ENCODE peak calls at places on chromosomes 1 and 21, in ten cellular contexts. One of them, this sample, is unnamed. For H3K4me1, the result is how much of the 10 kb centered on the place peaks cover.

GRCh38 chr1:87720561-87720960 is 391.9 kb downstream of the LMO4 start:
- DNase-seq in heart right ventricle: no peak
- DNase-seq in cardiac muscle cell: no peak
- DNase-seq in IMR-90: no peak
- DNase-seq in GM23248: no peak
- DNase-seq in foreskin keratinocyte: no peak
- DNase-seq in HCT116: no peak
- DNase-seq in upper lobe of right lung: no peak
- DNase-seq in GM23338: no peak
- DNase-seq in PC-9: no peak
- DNase-seq in this sample: no peak

GRCh38 chr1:35449334-35450008 is 107.7 kb downstream of the KIAA0319L start:
- DNase-seq in heart right ventricle: no peak
- DNase-seq in cardiac muscle cell: peak
- DNase-seq in IMR-90: peak
- DNase-seq in GM23248: peak
- DNase-seq in foreskin keratinocyte: peak
- DNase-seq in HCT116: no peak
- DNase-seq in upper lobe of right lung: no peak
- DNase-seq in GM23338: no peak
- DNase-seq in PC-9: no peak
- DNase-seq in this sample: no peak

GRCh38 chr1:229815076-229815475 is 189.0 kb downstream of the URB2 start:
- DNase-seq in heart right ventricle: no peak
- DNase-seq in cardiac muscle cell: no peak
- DNase-seq in IMR-90: no peak
- DNase-seq in GM23248: no peak
- DNase-seq in foreskin keratinocyte: no peak
- DNase-seq in HCT116: no peak
- DNase-seq in upper lobe of right lung: no peak
- DNase-seq in GM23338: peak
- DNase-seq in PC-9: no peak
- DNase-seq in this sample: no peak

GRCh38 chr1:234398849-234399381 is 25.7 kb downstream of the COA6 start:
- DNase-seq in heart right ventricle: no peak
- DNase-seq in cardiac muscle cell: peak
- DNase-seq in IMR-90: peak
- DNase-seq in GM23248: peak
- DNase-seq in foreskin keratinocyte: peak
- DNase-seq in HCT116: no peak
- DNase-seq in upper lobe of right lung: no peak
- DNase-seq in GM23338: no peak
- DNase-seq in PC-9: no peak
- DNase-seq in this sample: no peak

GRCh38 chr1:22702255-22702654 is 8.4 kb upstream of the EPHB2 start:
- DNase-seq in heart right ventricle: no peak
- DNase-seq in cardiac muscle cell: no peak
- DNase-seq in IMR-90: no peak
- DNase-seq in GM23248: no peak
- DNase-seq in foreskin keratinocyte: no peak
- DNase-seq in HCT116: no peak
- DNase-seq in upper lobe of right lung: no peak
- DNase-seq in GM23338: no peak
- DNase-seq in PC-9: no peak
- DNase-seq in this sample: no peak

GRCh38 chr1:34144743-34145142 is 20.3 kb downstream of the CSMD2 start:
- DNase-seq in heart right ventricle: no peak
- DNase-seq in cardiac muscle cell: no peak
- DNase-seq in IMR-90: no peak
- DNase-seq in GM23248: no peak
- DNase-seq in foreskin keratinocyte: no peak
- DNase-seq in HCT116: no peak
- DNase-seq in upper lobe of right lung: no peak
- DNase-seq in GM23338: no peak
- DNase-seq in PC-9: no peak
- DNase-seq in this sample: no peak

GRCh38 chr1:156146749-156147405 is 6.5 kb upstream of the SEMA4A start:
- DNase-seq in heart right ventricle: no peak
- DNase-seq in cardiac muscle cell: no peak
- DNase-seq in IMR-90: no peak
- DNase-seq in GM23248: peak
- DNase-seq in foreskin keratinocyte: no peak
- DNase-seq in HCT116: no peak
- DNase-seq in upper lobe of right lung: no peak
- DNase-seq in GM23338: no peak
- DNase-seq in PC-9: no peak
- DNase-seq in this sample: peak

GRCh38 chr1:41662061-41662655 is 177.7 kb upstream of the EDN2 start:
- DNase-seq in heart right ventricle: peak
- DNase-seq in cardiac muscle cell: peak
- DNase-seq in IMR-90: peak
- DNase-seq in GM23248: peak
- DNase-seq in foreskin keratinocyte: no peak
- DNase-seq in HCT116: peak
- DNase-seq in upper lobe of right lung: peak
- DNase-seq in GM23338: peak
- DNase-seq in PC-9: peak
- DNase-seq in this sample: peak

GRCh38 chr1:15617874-15618684 is 821 bp downstream of the DDI2 start:
- DNase-seq in heart right ventricle: no peak
- DNase-seq in cardiac muscle cell: peak
- DNase-seq in IMR-90: no peak
- DNase-seq in GM23248: peak
- DNase-seq in foreskin keratinocyte: peak
- DNase-seq in HCT116: no peak
- DNase-seq in upper lobe of right lung: peak
- DNase-seq in GM23338: peak
- DNase-seq in PC-9: peak
- DNase-seq in this sample: no peak

GRCh38 chr1:18327650-18328049 is 153.1 kb upstream of the KLHDC7A start:
- DNase-seq in heart right ventricle: no peak
- DNase-seq in cardiac muscle cell: no peak
- DNase-seq in IMR-90: no peak
- DNase-seq in GM23248: no peak
- DNase-seq in foreskin keratinocyte: no peak
- DNase-seq in HCT116: no peak
- DNase-seq in upper lobe of right lung: no peak
- DNase-seq in GM23338: no peak
- DNase-seq in PC-9: no peak
- DNase-seq in this sample: no peak

GRCh38 chr1:235511470-235512240 is 7.4 kb upstream of the B3GALNT2 start:
- DNase-seq in heart right ventricle: no peak
- DNase-seq in cardiac muscle cell: peak
- DNase-seq in IMR-90: peak
- DNase-seq in GM23248: peak
- DNase-seq in foreskin keratinocyte: peak
- DNase-seq in HCT116: no peak
- DNase-seq in upper lobe of right lung: no peak
- DNase-seq in GM23338: peak
- DNase-seq in PC-9: no peak
- DNase-seq in this sample: no peak

GRCh38 chr21:29650561-29651022 is 289.2 kb downstream of the GRIK1 start:
- DNase-seq in heart right ventricle: no peak
- DNase-seq in cardiac muscle cell: no peak
- DNase-seq in IMR-90: no peak
- DNase-seq in GM23248: no peak
- DNase-seq in foreskin keratinocyte: no peak
- DNase-seq in HCT116: no peak
- DNase-seq in upper lobe of right lung: no peak
- DNase-seq in GM23338: no peak
- DNase-seq in PC-9: no peak
- DNase-seq in this sample: no peak

GRCh38 chr1:36115200-36115669 is 9.8 kb downstream of the COL8A2 start:
- DNase-seq in heart right ventricle: no peak
- DNase-seq in cardiac muscle cell: peak
- DNase-seq in IMR-90: peak
- DNase-seq in GM23248: peak
- DNase-seq in foreskin keratinocyte: no peak
- DNase-seq in HCT116: no peak
- DNase-seq in upper lobe of right lung: no peak
- DNase-seq in GM23338: no peak
- DNase-seq in PC-9: peak
- DNase-seq in this sample: no peak

GRCh38 chr1:57124768-57125446 is 159.1 kb upstream of the C8B start:
- DNase-seq in heart right ventricle: no peak
- DNase-seq in cardiac muscle cell: peak
- DNase-seq in IMR-90: peak
- DNase-seq in GM23248: peak
- DNase-seq in foreskin keratinocyte: peak
- DNase-seq in HCT116: no peak
- DNase-seq in upper lobe of right lung: no peak
- DNase-seq in GM23338: no peak
- DNase-seq in PC-9: no peak
- DNase-seq in this sample: no peak

GRCh38 chr1:43947890-43948437 is 1.2 kb downstream of the IPO13 start:
- DNase-seq in heart right ventricle: no peak
- DNase-seq in cardiac muscle cell: no peak
- DNase-seq in IMR-90: no peak
- DNase-seq in GM23248: peak
- DNase-seq in foreskin keratinocyte: no peak
- DNase-seq in HCT116: no peak
- DNase-seq in upper lobe of right lung: no peak
- DNase-seq in GM23338: no peak
- DNase-seq in PC-9: no peak
- DNase-seq in this sample: no peak

GRCh38 chr1:225772848-225773247 is 4.8 kb upstream of the SRP9 start:
- DNase-seq in heart right ventricle: no peak
- DNase-seq in cardiac muscle cell: no peak
- DNase-seq in IMR-90: no peak
- DNase-seq in GM23248: no peak
- DNase-seq in foreskin keratinocyte: peak
- DNase-seq in HCT116: no peak
- DNase-seq in upper lobe of right lung: no peak
- DNase-seq in GM23338: no peak
- DNase-seq in PC-9: no peak
- DNase-seq in this sample: no peak

GRCh38 chr1:225769687-225770086 is 7.9 kb upstream of the SRP9 start:
- DNase-seq in heart right ventricle: no peak
- DNase-seq in cardiac muscle cell: no peak
- DNase-seq in IMR-90: no peak
- DNase-seq in GM23248: no peak
- DNase-seq in foreskin keratinocyte: no peak
- DNase-seq in HCT116: no peak
- DNase-seq in upper lobe of right lung: no peak
- DNase-seq in GM23338: no peak
- DNase-seq in PC-9: no peak
- DNase-seq in this sample: no peak

GRCh38 chr1:225770586-225771248 is 6.9 kb upstream of the SRP9 start:
- DNase-seq in heart right ventricle: no peak
- DNase-seq in cardiac muscle cell: peak
- DNase-seq in IMR-90: no peak
- DNase-seq in GM23248: no peak
- DNase-seq in foreskin keratinocyte: no peak
- DNase-seq in HCT116: no peak
- DNase-seq in upper lobe of right lung: no peak
- DNase-seq in GM23338: peak
- DNase-seq in PC-9: no peak
- DNase-seq in this sample: no peak

GRCh38 chr1:225772323-225772768 is 5.3 kb upstream of the SRP9 start:
- DNase-seq in heart right ventricle: peak
- DNase-seq in cardiac muscle cell: peak
- DNase-seq in IMR-90: peak
- DNase-seq in GM23248: peak
- DNase-seq in foreskin keratinocyte: peak
- DNase-seq in HCT116: peak
- DNase-seq in upper lobe of right lung: peak
- DNase-seq in GM23338: peak
- DNase-seq in PC-9: peak
- DNase-seq in this sample: peak

GRCh38 chr1:225771661-225772322 is 5.8 kb upstream of the SRP9 start:
- DNase-seq in heart right ventricle: no peak
- DNase-seq in cardiac muscle cell: no peak
- DNase-seq in IMR-90: no peak
- DNase-seq in GM23248: no peak
- DNase-seq in foreskin keratinocyte: no peak
- DNase-seq in HCT116: no peak
- DNase-seq in upper lobe of right lung: no peak
- DNase-seq in GM23338: no peak
- DNase-seq in PC-9: no peak
- DNase-seq in this sample: no peak
- H3K4me1 ChIP-seq in heart right ventricle: under half
- H3K4me1 ChIP-seq in cardiac muscle cell: under half
- H3K4me1 ChIP-seq in IMR-90: under half
- H3K4me1 ChIP-seq in GM23248: under half
- H3K4me1 ChIP-seq in foreskin keratinocyte: under half
- H3K4me1 ChIP-seq in HCT116: under half
- H3K4me1 ChIP-seq in upper lobe of right lung: under half
- H3K4me1 ChIP-seq in GM23338: under half
- H3K4me1 ChIP-seq in PC-9: half or more
- H3K4me1 ChIP-seq in this sample: under half

GRCh38 chr1:202588644-202589189 is 121.5 kb downstream of the SYT2 start:
- DNase-seq in heart right ventricle: no peak
- DNase-seq in cardiac muscle cell: peak
- DNase-seq in IMR-90: no peak
- DNase-seq in GM23248: no peak
- DNase-seq in foreskin keratinocyte: peak
- DNase-seq in HCT116: peak
- DNase-seq in upper lobe of right lung: no peak
- DNase-seq in GM23338: no peak
- DNase-seq in PC-9: no peak
- DNase-seq in this sample: no peak
- H3K4me1 ChIP-seq in heart right ventricle: half or more
- H3K4me1 ChIP-seq in cardiac muscle cell: under half
- H3K4me1 ChIP-seq in IMR-90: under half
- H3K4me1 ChIP-seq in GM23248: under half
- H3K4me1 ChIP-seq in foreskin keratinocyte: half or more
- H3K4me1 ChIP-seq in HCT116: under half
- H3K4me1 ChIP-seq in upper lobe of right lung: under half
- H3K4me1 ChIP-seq in GM23338: under half
- H3K4me1 ChIP-seq in PC-9: half or more
- H3K4me1 ChIP-seq in this sample: half or more

GRCh38 chr1:8984990-8985389 is 39.3 kb downstream of the CA6 start:
- DNase-seq in heart right ventricle: no peak
- DNase-seq in cardiac muscle cell: no peak
- DNase-seq in IMR-90: no peak
- DNase-seq in GM23248: no peak
- DNase-seq in foreskin keratinocyte: no peak
- DNase-seq in HCT116: no peak
- DNase-seq in upper lobe of right lung: no peak
- DNase-seq in GM23338: no peak
- DNase-seq in PC-9: no peak
- DNase-seq in this sample: no peak
- H3K4me1 ChIP-seq in heart right ventricle: under half
- H3K4me1 ChIP-seq in cardiac muscle cell: under half
- H3K4me1 ChIP-seq in IMR-90: under half
- H3K4me1 ChIP-seq in GM23248: under half
- H3K4me1 ChIP-seq in foreskin keratinocyte: under half
- H3K4me1 ChIP-seq in HCT116: under half
- H3K4me1 ChIP-seq in upper lobe of right lung: under half
- H3K4me1 ChIP-seq in GM23338: under half
- H3K4me1 ChIP-seq in PC-9: under half
- H3K4me1 ChIP-seq in this sample: under half

GRCh38 chr1:222910699-222911098 is 95.9 kb downstream of the DISP1 start:
- DNase-seq in heart right ventricle: no peak
- DNase-seq in cardiac muscle cell: peak
- DNase-seq in IMR-90: peak
- DNase-seq in GM23248: peak
- DNase-seq in foreskin keratinocyte: peak
- DNase-seq in HCT116: no peak
- DNase-seq in upper lobe of right lung: no peak
- DNase-seq in GM23338: no peak
- DNase-seq in PC-9: no peak
- DNase-seq in this sample: no peak
- H3K4me1 ChIP-seq in heart right ventricle: under half
- H3K4me1 ChIP-seq in cardiac muscle cell: under half
- H3K4me1 ChIP-seq in IMR-90: under half
- H3K4me1 ChIP-seq in GM23248: half or more
- H3K4me1 ChIP-seq in foreskin keratinocyte: under half
- H3K4me1 ChIP-seq in HCT116: under half
- H3K4me1 ChIP-seq in upper lobe of right lung: under half
- H3K4me1 ChIP-seq in GM23338: under half
- H3K4me1 ChIP-seq in PC-9: under half
- H3K4me1 ChIP-seq in this sample: under half

This sample was measured in psoas muscle.